ENCODE peak calls at places on chromosomes 1 and 21, in four cellular contexts. One of them, this sample, is unnamed.

GRCh38 chr1:39788758-39789570 is at the start of gene BMP8B:
- DNase-seq in fibroblast of the aortic adventitia: no peak
- DNase-seq in lower leg skin: no peak
- DNase-seq in fibroblast of mammary gland: no peak
- DNase-seq in this sample: peak

GRCh38 chr1:15368888-15369287 is 40.8 kb upstream of the EFHD2 start:
- DNase-seq in fibroblast of the aortic adventitia: no peak
- DNase-seq in lower leg skin: no peak
- DNase-seq in fibroblast of mammary gland: no peak
- DNase-seq in this sample: no peak

GRCh38 chr21:21010698-21011097 is 12.5 kb downstream of the NCAM2 start:
- DNase-seq in fibroblast of the aortic adventitia: no peak
- DNase-seq in lower leg skin: no peak
- DNase-seq in fibroblast of mammary gland: no peak
- DNase-seq in this sample: no peak

GRCh38 chr1:51559501-51559900 is 40.4 kb upstream of the EPS15 start:
- DNase-seq in fibroblast of the aortic adventitia: no peak
- DNase-seq in lower leg skin: no peak
- DNase-seq in fibroblast of mammary gland: no peak
- DNase-seq in this sample: no peak

GRCh38 chr1:98369463-98369862 is 292.1 kb upstream of the SNX7 start:
- DNase-seq in fibroblast of the aortic adventitia: no peak
- DNase-seq in lower leg skin: no peak
- DNase-seq in fibroblast of mammary gland: no peak
- DNase-seq in this sample: no peak

GRCh38 chr1:207870279-207871031 is 40.5 kb downstream of the CD34 start:
- DNase-seq in fibroblast of the aortic adventitia: no peak
- DNase-seq in lower leg skin: no peak
- DNase-seq in fibroblast of mammary gland: no peak
- DNase-seq in this sample: no peak

GRCh38 chr1:204468206-204468605 is 26.4 kb downstream of the PIK3C2B start:
- DNase-seq in fibroblast of the aortic adventitia: no peak
- DNase-seq in lower leg skin: no peak
- DNase-seq in fibroblast of mammary gland: no peak
- DNase-seq in this sample: no peak

GRCh38 chr1:237938553-237938952 is 47.8 kb upstream of the ZP4 start:
- DNase-seq in fibroblast of the aortic adventitia: no peak
- DNase-seq in lower leg skin: no peak
- DNase-seq in fibroblast of mammary gland: peak
- DNase-seq in this sample: no peak

GRCh38 chr21:44828362-44829056 is 10.6 kb upstream of the SUMO3 start:
- DNase-seq in fibroblast of the aortic adventitia: no peak
- DNase-seq in lower leg skin: no peak
- DNase-seq in fibroblast of mammary gland: no peak
- DNase-seq in this sample: no peak

GRCh38 chr1:209651148-209651547 is 1.1 kb downstream of the LAMB3 start:
- DNase-seq in fibroblast of the aortic adventitia: peak
- DNase-seq in lower leg skin: peak
- DNase-seq in fibroblast of mammary gland: peak
- DNase-seq in this sample: peak

GRCh38 chr1:14522331-14523241 is 75.9 kb upstream of the KAZN start:
- DNase-seq in fibroblast of the aortic adventitia: peak
- DNase-seq in lower leg skin: peak
- DNase-seq in fibroblast of mammary gland: peak
- DNase-seq in this sample: peak

GRCh38 chr1:154419620-154420020 is 14.5 kb downstream of the IL6R start:
- DNase-seq in fibroblast of the aortic adventitia: peak
- DNase-seq in lower leg skin: peak
- DNase-seq in fibroblast of mammary gland: peak
- DNase-seq in this sample: peak

GRCh38 chr1:6762060-6762459 is 23.2 kb upstream of the CAMTA1 start:
- DNase-seq in fibroblast of the aortic adventitia: no peak
- DNase-seq in lower leg skin: no peak
- DNase-seq in fibroblast of mammary gland: no peak
- DNase-seq in this sample: no peak

GRCh38 chr21:34877485-34878128 is 171.5 kb downstream of the RUNX1 start:
- DNase-seq in fibroblast of the aortic adventitia: no peak
- DNase-seq in lower leg skin: peak
- DNase-seq in fibroblast of mammary gland: no peak
- DNase-seq in this sample: no peak

GRCh38 chr1:220281159-220281574 is 8.9 kb upstream of the RAB3GAP2 start:
- DNase-seq in fibroblast of the aortic adventitia: peak
- DNase-seq in lower leg skin: no peak
- DNase-seq in fibroblast of mammary gland: peak
- DNase-seq in this sample: peak

GRCh38 chr1:202170726-202171125 is 10.3 kb upstream of the PTPN7 start:
- DNase-seq in fibroblast of the aortic adventitia: no peak
- DNase-seq in lower leg skin: no peak
- DNase-seq in fibroblast of mammary gland: no peak
- DNase-seq in this sample: no peak

GRCh38 chr1:111271464-111271801 is 19.2 kb upstream of the CHIA start:
- DNase-seq in fibroblast of the aortic adventitia: no peak
- DNase-seq in lower leg skin: no peak
- DNase-seq in fibroblast of mammary gland: no peak
- DNase-seq in this sample: no peak

GRCh38 chr1:79603862-79604261 is 597.3 kb upstream of the ADGRL4 start:
- DNase-seq in fibroblast of the aortic adventitia: peak
- DNase-seq in lower leg skin: no peak
- DNase-seq in fibroblast of mammary gland: peak
- DNase-seq in this sample: peak

GRCh38 chr1:3463891-3464648 is 9.6 kb downstream of the ARHGEF16 start:
- DNase-seq in fibroblast of the aortic adventitia: no peak
- DNase-seq in lower leg skin: no peak
- DNase-seq in fibroblast of mammary gland: no peak
- DNase-seq in this sample: no peak

GRCh38 chr1:245685111-245685810 is 530.5 kb downstream of the KIF26B start:
- DNase-seq in fibroblast of the aortic adventitia: no peak
- DNase-seq in lower leg skin: no peak
- DNase-seq in fibroblast of mammary gland: no peak
- DNase-seq in this sample: no peak

GRCh38 chr1:195664628-195665027 is 943.6 kb downstream of the KCNT2 start:
- DNase-seq in fibroblast of the aortic adventitia: peak
- DNase-seq in lower leg skin: no peak
- DNase-seq in fibroblast of mammary gland: peak
- DNase-seq in this sample: no peak

GRCh38 chr1:209387969-209388329 is 195.6 kb upstream of the CAMK1G start:
- DNase-seq in fibroblast of the aortic adventitia: peak
- DNase-seq in lower leg skin: no peak
- DNase-seq in fibroblast of mammary gland: no peak
- DNase-seq in this sample: peak

GRCh38 chr1:41898191-41898713 is 20.5 kb downstream of the HIVEP3 start:
- DNase-seq in fibroblast of the aortic adventitia: peak
- DNase-seq in lower leg skin: no peak
- DNase-seq in fibroblast of mammary gland: peak
- DNase-seq in this sample: peak

GRCh38 chr1:242787968-242788367 is 263.5 kb upstream of the PLD5 start:
- DNase-seq in fibroblast of the aortic adventitia: no peak
- DNase-seq in lower leg skin: no peak
- DNase-seq in fibroblast of mammary gland: no peak
- DNase-seq in this sample: no peak

GRCh38 chr1:12618661-12619395 is 818 bp upstream of the DHRS3 start:
- DNase-seq in fibroblast of the aortic adventitia: peak
- DNase-seq in lower leg skin: peak
- DNase-seq in fibroblast of mammary gland: peak
- DNase-seq in this sample: peak

GRCh38 chr1:207754942-207755689 is 3.3 kb downstream of the CD46 start:
- DNase-seq in fibroblast of the aortic adventitia: peak
- DNase-seq in lower leg skin: no peak
- DNase-seq in fibroblast of mammary gland: peak
- DNase-seq in this sample: peak

GRCh38 chr1:175376194-175376593 is 183.6 kb upstream of the KIAA0040 start:
- DNase-seq in fibroblast of the aortic adventitia: no peak
- DNase-seq in lower leg skin: no peak
- DNase-seq in fibroblast of mammary gland: peak
- DNase-seq in this sample: peak

GRCh38 chr1:17375651-17376050 is 3.7 kb downstream of the PADI6 start:
- DNase-seq in fibroblast of the aortic adventitia: no peak
- DNase-seq in lower leg skin: no peak
- DNase-seq in fibroblast of mammary gland: no peak
- DNase-seq in this sample: no peak

DNA sequence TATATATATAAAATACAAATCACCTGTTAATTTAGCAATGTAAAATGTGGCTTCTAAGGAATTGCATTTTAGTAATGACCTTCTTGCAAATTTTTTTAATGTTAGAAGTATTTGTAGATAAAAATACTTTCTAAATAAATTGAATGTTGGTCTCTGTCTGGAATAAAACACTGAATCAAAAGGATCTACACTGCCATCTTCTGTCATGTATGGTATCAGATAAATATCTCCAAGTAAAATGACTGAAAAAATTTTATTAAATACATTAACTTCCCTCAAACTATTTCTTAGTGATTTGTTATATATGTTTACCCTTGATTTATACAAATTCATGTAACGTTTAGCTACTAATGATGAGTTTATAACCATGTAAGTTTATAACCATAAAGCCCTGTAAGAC is 2029.3 kb downstream of the MRPL39 start:
- DNase-seq in fibroblast of the aortic adventitia: no peak
- DNase-seq in lower leg skin: no peak
- DNase-seq in fibroblast of mammary gland: no peak
- DNase-seq in this sample: no peak
- TF ChIP-seq CTCF in fibroblast of the aortic adventitia: no peak
- TF ChIP-seq CTCF in lower leg skin: no peak
- TF ChIP-seq CTCF in fibroblast of mammary gland: no peak
- TF ChIP-seq CTCF in this sample: no peak

GRCh38 chr1:46248122-46248920 is 758 bp downstream of the RAD54L start:
- DNase-seq in fibroblast of the aortic adventitia: no peak
- DNase-seq in lower leg skin: peak
- DNase-seq in fibroblast of mammary gland: peak
- DNase-seq in this sample: no peak
- TF ChIP-seq CTCF in fibroblast of the aortic adventitia: no peak
- TF ChIP-seq CTCF in lower leg skin: no peak
- TF ChIP-seq CTCF in fibroblast of mammary gland: peak
- TF ChIP-seq CTCF in this sample: peak

GRCh38 chr1:1858382-1859086 is 32.4 kb downstream of the GNB1 start:
- DNase-seq in fibroblast of the aortic adventitia: peak
- DNase-seq in lower leg skin: peak
- DNase-seq in fibroblast of mammary gland: peak
- DNase-seq in this sample: peak
- TF ChIP-seq CTCF in fibroblast of the aortic adventitia: peak
- TF ChIP-seq CTCF in lower leg skin: no peak
- TF ChIP-seq CTCF in fibroblast of mammary gland: peak
- TF ChIP-seq CTCF in this sample: peak

DNA sequence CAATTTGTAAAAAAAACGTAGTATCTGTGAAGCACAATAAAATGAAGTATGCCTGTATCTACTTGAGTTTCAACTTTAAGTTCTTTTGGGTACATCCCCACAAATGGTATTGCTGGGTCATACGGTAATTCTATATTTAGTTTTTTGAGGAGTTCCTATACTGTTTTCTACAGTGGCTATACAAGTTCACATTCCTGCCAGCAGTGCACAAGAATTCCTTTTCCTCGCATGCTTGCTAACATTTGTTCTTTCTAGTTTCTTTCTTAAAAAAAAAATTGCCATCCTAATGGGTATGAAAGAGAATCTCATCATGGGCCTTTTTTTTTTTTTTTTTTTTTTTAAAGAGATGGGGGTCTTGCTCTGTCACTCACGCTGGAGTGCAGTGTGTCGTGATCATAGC is 41.9 kb downstream of the UCK2 start:
- DNase-seq in fibroblast of the aortic adventitia: no peak
- DNase-seq in lower leg skin: no peak
- DNase-seq in fibroblast of mammary gland: no peak
- DNase-seq in this sample: peak
- TF ChIP-seq CTCF in fibroblast of the aortic adventitia: peak
- TF ChIP-seq CTCF in lower leg skin: no peak
- TF ChIP-seq CTCF in fibroblast of mammary gland: peak
- TF ChIP-seq CTCF in this sample: peak

DNA sequence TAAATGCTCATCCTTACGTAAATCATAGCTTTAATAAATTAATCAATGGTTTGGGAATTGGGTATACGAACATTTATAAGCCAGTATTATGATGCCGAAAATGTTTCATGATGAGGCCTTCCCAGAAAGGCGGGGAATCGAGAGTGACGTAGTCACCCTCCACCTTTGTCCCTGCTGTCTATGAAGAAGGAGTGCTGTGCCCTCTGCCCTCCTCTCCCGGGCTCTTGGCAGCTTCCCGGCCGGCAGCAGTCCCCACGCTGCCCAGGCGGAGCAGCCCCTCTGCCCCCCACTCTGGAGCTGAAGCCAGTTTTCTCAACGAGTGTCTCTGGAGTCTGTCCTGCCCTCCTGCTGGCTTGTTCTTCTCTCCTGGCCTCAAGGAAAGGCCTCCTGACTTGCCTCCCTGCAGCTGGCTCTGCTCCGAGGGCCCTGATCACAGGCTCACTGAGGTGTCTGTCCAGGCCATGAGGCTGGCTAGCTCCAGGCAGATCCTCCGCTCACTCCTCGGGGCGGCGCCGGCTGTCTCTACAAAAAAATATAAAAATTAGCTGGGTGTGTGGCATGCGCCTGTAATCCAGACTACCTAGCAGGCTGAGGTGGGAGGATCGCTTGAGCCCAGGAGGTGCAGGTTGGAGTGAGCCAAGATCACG is 150.7 kb upstream of the COL6A1 start:
- DNase-seq in fibroblast of the aortic adventitia: no peak
- DNase-seq in lower leg skin: no peak
- DNase-seq in fibroblast of mammary gland: no peak
- DNase-seq in this sample: no peak
- TF ChIP-seq CTCF in fibroblast of the aortic adventitia: no peak
- TF ChIP-seq CTCF in lower leg skin: no peak
- TF ChIP-seq CTCF in fibroblast of mammary gland: no peak
- TF ChIP-seq CTCF in this sample: no peak

GRCh38 chr1:84012018-84012417 is 13.1 kb upstream of the TTLL7 start:
- DNase-seq in fibroblast of the aortic adventitia: no peak
- DNase-seq in lower leg skin: no peak
- DNase-seq in fibroblast of mammary gland: no peak
- DNase-seq in this sample: no peak

GRCh38 chr1:84013708-84014107 is 14.8 kb upstream of the TTLL7 start:
- DNase-seq in fibroblast of the aortic adventitia: no peak
- DNase-seq in lower leg skin: no peak
- DNase-seq in fibroblast of mammary gland: no peak
- DNase-seq in this sample: no peak

GRCh38 chr1:84006574-84006973 is 7.6 kb upstream of the TTLL7 start:
- DNase-seq in fibroblast of the aortic adventitia: no peak
- DNase-seq in lower leg skin: no peak
- DNase-seq in fibroblast of mammary gland: no peak
- DNase-seq in this sample: no peak

GRCh38 chr1:84008631-84009030 is 9.7 kb upstream of the TTLL7 start:
- DNase-seq in fibroblast of the aortic adventitia: no peak
- DNase-seq in lower leg skin: no peak
- DNase-seq in fibroblast of mammary gland: no peak
- DNase-seq in this sample: no peak
- TF ChIP-seq CTCF in fibroblast of the aortic adventitia: no peak
- TF ChIP-seq CTCF in lower leg skin: no peak
- TF ChIP-seq CTCF in fibroblast of mammary gland: no peak
- TF ChIP-seq CTCF in this sample: no peak